ENCODE peak calls at places on chromosomes 5 and 9, in four cellular contexts. One of them, this sample, is unnamed.

GRCh38 chr5:108727639-108728565 is 19.8 kb upstream of the FER start:
- DNase-seq in GM12878: no peak
- DNase-seq in IMR-90: peak; percentile 89
- DNase-seq in tibial nerve: peak; percentile 83
- DNase-seq in this sample: peak; percentile 91

GRCh38 chr5:157730900-157731271 is 334 bp upstream of the THG1L start:
- DNase-seq in GM12878: no peak
- DNase-seq in IMR-90: no peak
- DNase-seq in tibial nerve: no peak
- DNase-seq in this sample: no peak

GRCh38 chr5:158354958-158355357 is 496.0 kb upstream of the CLINT1 start:
- DNase-seq in GM12878: peak; percentile 1
- DNase-seq in IMR-90: no peak
- DNase-seq in tibial nerve: no peak
- DNase-seq in this sample: no peak

GRCh38 chr5:135473956-135474670 is 22.0 kb upstream of the TIFAB start:
- DNase-seq in GM12878: no peak
- DNase-seq in IMR-90: no peak
- DNase-seq in tibial nerve: no peak
- DNase-seq in this sample: no peak

GRCh38 chr5:91016954-91017690 is 366.0 kb downstream of the ARRDC3 start:
- DNase-seq in GM12878: no peak
- DNase-seq in IMR-90: peak; percentile 70
- DNase-seq in tibial nerve: no peak
- DNase-seq in this sample: no peak

GRCh38 chr9:76709020-76709419 is 55.2 kb upstream of the PCA3 start:
- DNase-seq in GM12878: no peak
- DNase-seq in IMR-90: no peak
- DNase-seq in tibial nerve: no peak
- DNase-seq in this sample: no peak

GRCh38 chr5:163504091-163504931 is 1.1 kb upstream of the MAT2B start:
- DNase-seq in GM12878: no peak
- DNase-seq in IMR-90: peak; percentile 52
- DNase-seq in tibial nerve: peak; percentile 47
- DNase-seq in this sample: peak; percentile 55

GRCh38 chr5:96648023-96648422 is 14.2 kb upstream of the CAST start:
- DNase-seq in GM12878: no peak
- DNase-seq in IMR-90: no peak
- DNase-seq in tibial nerve: no peak
- DNase-seq in this sample: no peak

GRCh38 chr5:134122530-134122929 is 8.0 kb downstream of the TCF7 start:
- DNase-seq in GM12878: no peak
- DNase-seq in IMR-90: no peak
- DNase-seq in tibial nerve: no peak
- DNase-seq in this sample: no peak

GRCh38 chr9:95029720-95030119 is 287.8 kb downstream of the FANCC start:
- DNase-seq in GM12878: no peak
- DNase-seq in IMR-90: no peak
- DNase-seq in tibial nerve: no peak
- DNase-seq in this sample: no peak

GRCh38 chr9:95032580-95033298 is 284.8 kb downstream of the FANCC start:
- DNase-seq in GM12878: no peak
- DNase-seq in IMR-90: no peak
- DNase-seq in tibial nerve: no peak
- DNase-seq in this sample: no peak

GRCh38 chr9:95031711-95032461 is 285.6 kb downstream of the FANCC start:
- DNase-seq in GM12878: no peak
- DNase-seq in IMR-90: no peak
- DNase-seq in tibial nerve: no peak
- DNase-seq in this sample: no peak

GRCh38 chr9:95030344-95030743 is 287.2 kb downstream of the FANCC start:
- DNase-seq in GM12878: no peak
- DNase-seq in IMR-90: no peak
- DNase-seq in tibial nerve: no peak
- DNase-seq in this sample: no peak

GRCh38 chr9:95030920-95031662 is 286.4 kb downstream of the FANCC start:
- DNase-seq in GM12878: no peak
- DNase-seq in IMR-90: no peak
- DNase-seq in tibial nerve: no peak
- DNase-seq in this sample: no peak
- H3K4me3 ChIP-seq in GM12878: no peak overlapping the region
- H3K4me3 ChIP-seq in IMR-90: no peak overlapping the region
- H3K4me3 ChIP-seq in tibial nerve: no peak overlapping the region
- H3K4me3 ChIP-seq in this sample: no peak overlapping the region

DNA sequence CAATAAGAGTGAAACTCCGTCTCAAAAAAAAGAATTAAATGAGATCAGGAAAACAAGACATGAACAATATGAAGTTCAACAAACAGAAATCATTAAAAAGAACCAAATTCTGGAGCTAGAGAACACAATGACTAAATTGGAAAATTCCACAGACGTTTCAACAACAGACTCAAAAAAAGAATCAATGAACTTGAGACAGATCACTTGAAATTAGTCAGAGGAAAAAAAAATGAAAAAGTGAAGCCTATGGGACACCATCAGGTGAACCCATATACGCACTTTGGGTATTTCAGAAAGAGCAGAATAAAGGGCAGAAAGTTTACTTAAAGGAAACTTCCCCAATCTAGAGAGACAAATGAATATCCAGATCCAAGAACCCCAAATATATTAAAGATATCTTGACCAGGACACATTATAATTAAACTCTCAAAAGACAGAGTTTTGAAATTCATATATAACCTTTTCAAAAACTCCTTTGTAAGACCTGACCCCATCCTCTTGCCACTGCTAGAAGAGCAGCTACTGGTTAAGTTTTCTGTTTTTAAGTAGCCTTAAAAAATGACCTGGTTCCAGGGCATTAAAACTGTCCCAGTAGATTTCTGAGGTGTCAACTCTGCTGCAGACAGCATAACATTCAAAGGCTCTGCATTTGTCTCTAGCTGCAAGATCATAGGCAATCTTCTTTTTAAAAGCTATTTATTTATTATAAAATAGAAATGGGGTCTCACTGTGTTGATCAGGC is 7.7 kb upstream of the MATR3 start:
- DNase-seq in GM12878: no peak
- DNase-seq in IMR-90: no peak
- DNase-seq in tibial nerve: no peak
- DNase-seq in this sample: no peak
- TF ChIP-seq POLR2A in GM12878: no peak
- TF ChIP-seq POLR2A in IMR-90: no peak
- TF ChIP-seq POLR2A in tibial nerve: no peak
- TF ChIP-seq POLR2A in this sample: no peak

DNA sequence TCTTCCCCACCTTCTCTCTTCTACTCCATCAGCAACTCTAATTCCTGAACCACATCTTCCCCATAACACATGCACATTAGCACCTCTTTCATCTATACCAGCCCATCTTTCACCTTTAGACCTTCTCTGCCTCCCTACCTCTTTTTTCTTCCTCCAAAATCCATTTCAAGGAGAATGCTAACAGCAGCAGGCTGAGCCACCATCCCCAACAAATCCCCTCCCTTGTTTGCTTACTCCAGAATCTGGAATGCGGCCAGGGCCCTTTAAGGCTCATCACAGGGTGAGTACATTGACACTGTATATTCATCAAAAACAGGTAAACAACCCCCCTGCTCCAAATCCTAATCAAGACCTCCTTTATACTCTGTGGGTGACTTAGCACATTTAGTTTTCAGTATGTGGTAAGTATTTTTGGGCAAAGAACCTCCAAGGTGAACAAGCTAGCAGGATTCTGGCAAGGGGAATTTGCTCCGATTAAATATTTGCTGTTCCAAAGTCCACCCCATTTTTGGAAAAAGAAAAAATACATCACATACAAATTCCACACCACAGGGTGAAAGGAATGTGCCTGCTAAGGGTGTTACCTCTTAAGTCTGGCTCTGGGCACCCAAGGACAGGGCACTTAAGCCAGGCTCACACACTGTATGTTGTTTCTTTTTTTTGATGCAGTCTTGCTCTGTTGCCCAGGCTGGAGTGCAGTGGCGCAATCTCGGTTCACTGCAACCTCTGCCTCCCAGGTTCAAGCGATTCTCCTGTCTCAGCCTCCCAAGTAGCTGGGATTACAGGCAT is 71.4 kb downstream of the SERINC5 start:
- DNase-seq in GM12878: no peak
- DNase-seq in IMR-90: no peak
- DNase-seq in tibial nerve: no peak
- DNase-seq in this sample: no peak
- H3K4me1 ChIP-seq in GM12878: peaks cover 8% of the 10 kb centered on the region
- H3K4me1 ChIP-seq in IMR-90: no peaks in the 10 kb centered on the region
- H3K4me1 ChIP-seq in tibial nerve: peaks cover 51% of the 10 kb centered on the region
- H3K4me1 ChIP-seq in this sample: peaks cover 10% of the 10 kb centered on the region

GRCh38 chr9:112809351-112809848 is 58.8 kb downstream of the SNX30 start:
- DNase-seq in GM12878: peak; percentile 98
- DNase-seq in IMR-90: no peak
- DNase-seq in tibial nerve: no peak
- DNase-seq in this sample: no peak
- H3K4me3 ChIP-seq in GM12878: no peak overlapping the region
- H3K4me3 ChIP-seq in IMR-90: no peak overlapping the region
- H3K4me3 ChIP-seq in tibial nerve: no peak overlapping the region
- H3K4me3 ChIP-seq in this sample: no peak overlapping the region